ENCODE peak calls at places on chromosomes 2 and 18, in ten cellular contexts. W is stimulated activated CD8-positive, alpha-beta memory T cell treated with anti-CD3 and anti-CD28 coated beads, Interleukin-2, amount 100 ng/mL, for 1 hour; M is stimulated activated CD4-positive, alpha-beta T cell treated with anti-CD3 and anti-CD28 coated beads, Interleukin-1b, Interleukin-23, amount 100 ng/mL, for 4 hours; P is effector CD4-positive, alpha-beta T cell; S is Daoy; V is activated CD8-positive, alpha-beta memory T cell treated with anti-CD3 and anti-CD28 coated beads, Interleukin-2, amount 50 U/mL, for 48 hours; T is activated gamma-delta T cell treated with Interleukin-2 at 50 U/mL for 16 hours; K is naive thymus-derived CD8-positive, alpha-beta T cell; N is choroid plexus epithelial cell; U is HTR-8/SVneo. C is an unnamed sample.

GRCh38 chr2:138030459-138030858 is 66.2 kb downstream of the HNMT start:
- DNase-seq in W (no peak), M (no peak), P (no peak), S (peak; percentile 48), V (no peak), T (no peak), K (no peak), N (peak; percentile 88), U (no peak), C (peak; percentile 31)

GRCh38 chr2:64352292-64352691 is 101.7 kb upstream of the LGALSL start:
- DNase-seq in W (no peak), M (no peak), P (no peak), S (peak; percentile 17), V (no peak), T (no peak), K (no peak), N (no peak), U (no peak), C (no peak)

GRCh38 chr18:24491882-24492281 is 31.4 kb downstream of the HRH4 start:
- DNase-seq in W (no peak), M (no peak), P (no peak), S (no peak), V (no peak), T (peak; percentile 29), K (no peak), N (no peak), U (no peak), C (no peak)

GRCh38 chr18:79396431-79397287 is 929 bp downstream of the NFATC1 start:
- DNase-seq in W (no peak), M (peak; percentile 54), P (no peak), S (peak; percentile 64), V (peak; percentile 80), T (no peak), K (no peak), N (peak; percentile 41), U (no peak), C (peak; percentile 78)

GRCh38 chr18:58911766-58912165 is 47.1 kb downstream of the ZNF532 start:
- DNase-seq in W (no peak), M (no peak), P (no peak), S (peak; percentile 14), V (no peak), T (no peak), K (no peak), N (peak; percentile 70), U (no peak), C (peak; percentile 48)

GRCh38 chr2:203685081-203685621 is 21.3 kb upstream of the CD28 start:
- DNase-seq in W (no peak), M (no peak), P (no peak), S (peak; percentile 72), V (no peak), T (no peak), K (no peak), N (peak; percentile 97), U (peak; percentile 23), C (peak; percentile 83)

GRCh38 chr2:174586418-174586817 is 11.2 kb downstream of the WIPF1 start:
- DNase-seq in W (no peak), M (no peak), P (no peak), S (no peak), V (no peak), T (no peak), K (no peak), N (no peak), U (no peak), C (no peak)

GRCh38 chr2:204364860-204365530 is 180.3 kb upstream of the PARD3B start:
- DNase-seq in W (no peak), M (no peak), P (no peak), S (no peak), V (no peak), T (no peak), K (no peak), N (no peak), U (no peak), C (no peak)

GRCh38 chr2:201642086-201642578 is 1.2 kb downstream of the TMEM237 start:
- DNase-seq in W (no peak), M (no peak), P (no peak), S (no peak), V (no peak), T (no peak), K (no peak), N (no peak), U (no peak), C (no peak)

GRCh38 chr2:65069425-65069824 is 13.2 kb downstream of the CEP68 start:
- DNase-seq in W (no peak), M (no peak), P (no peak), S (no peak), V (no peak), T (no peak), K (no peak), N (no peak), U (no peak), C (no peak)

GRCh38 chr2:190425883-190426658 is 17.9 kb downstream of the MFSD6 start:
- DNase-seq in W (no peak), M (no peak), P (no peak), S (no peak), V (no peak), T (no peak), K (no peak), N (no peak), U (no peak), C (no peak)

GRCh38 chr2:102114290-102114721 is 28.2 kb upstream of the IL1R1 start:
- DNase-seq in W (no peak), M (no peak), P (no peak), S (peak; percentile 81), V (no peak), T (no peak), K (no peak), N (peak; percentile 96), U (no peak), C (peak; percentile 56)

GRCh38 chr2:36369711-36370110 is 14.1 kb downstream of the CRIM1 start:
- DNase-seq in W (no peak), M (no peak), P (no peak), S (no peak), V (no peak), T (no peak), K (no peak), N (peak; percentile 9), U (no peak), C (no peak)

GRCh38 chr2:142058149-142058548 is 72.7 kb downstream of the LRP1B start:
- DNase-seq in W (no peak), M (no peak), P (no peak), S (no peak), V (no peak), T (no peak), K (no peak), N (peak; percentile 5), U (no peak), C (no peak)

GRCh38 chr2:43461461-43462073 is 134.3 kb downstream of the THADA start:
- DNase-seq in W (no peak), M (no peak), P (no peak), S (no peak), V (no peak), T (no peak), K (no peak), N (no peak), U (no peak), C (no peak)

GRCh38 chr2:225598922-225599321 is 199.4 kb downstream of the NYAP2 start:
- DNase-seq in W (no peak), M (no peak), P (no peak), S (no peak), V (no peak), T (no peak), K (no peak), N (peak; percentile 88), U (no peak), C (peak; percentile 25)

GRCh38 chr18:49569701-49570100 is 7.8 kb downstream of the LIPG start:
- DNase-seq in W (no peak), M (no peak), P (no peak), S (no peak), V (no peak), T (no peak), K (no peak), N (no peak), U (no peak), C (no peak)